ENCODE peak calls at places on chromosome 12, in seven cellular contexts. One of them, this sample, is unnamed.

GRCh38 chr12:114152890-114153289 is 186.8 kb upstream of the RBM19 start:
- DNase-seq in AG10803: peak
- DNase-seq in transverse colon: no peak
- DNase-seq in HL-60: no peak
- DNase-seq in thoracic aorta: no peak
- DNase-seq in A549: no peak
- DNase-seq in fibroblast of pulmonary artery: peak
- DNase-seq in this sample: peak

GRCh38 chr12:78645956-78646355 is 218.6 kb upstream of the SYT1 start:
- DNase-seq in AG10803: peak
- DNase-seq in thoracic aorta: no peak
- DNase-seq in HL-60: no peak
- DNase-seq in A549: no peak
- DNase-seq in fibroblast of pulmonary artery: peak
- DNase-seq in transverse colon: no peak
- DNase-seq in this sample: no peak

GRCh38 chr12:47066278-47067048 is 13.0 kb upstream of the PCED1B start:
- DNase-seq in AG10803: peak
- DNase-seq in transverse colon: no peak
- DNase-seq in fibroblast of pulmonary artery: peak
- DNase-seq in A549: no peak
- DNase-seq in HL-60: no peak
- DNase-seq in thoracic aorta: no peak
- DNase-seq in this sample: no peak

GRCh38 chr12:80708535-80709328 is 1.3 kb downstream of the MYF6 start:
- DNase-seq in transverse colon: no peak
- DNase-seq in HL-60: no peak
- DNase-seq in fibroblast of pulmonary artery: peak
- DNase-seq in A549: no peak
- DNase-seq in AG10803: no peak
- DNase-seq in thoracic aorta: no peak
- DNase-seq in this sample: no peak

GRCh38 chr12:9130244-9130643 is 14.5 kb upstream of the A2M start:
- DNase-seq in AG10803: no peak
- DNase-seq in HL-60: no peak
- DNase-seq in transverse colon: no peak
- DNase-seq in A549: no peak
- DNase-seq in thoracic aorta: no peak
- DNase-seq in fibroblast of pulmonary artery: no peak
- DNase-seq in this sample: no peak

GRCh38 chr12:51884676-51885229 is 3.1 kb upstream of the ANKRD33 start:
- DNase-seq in fibroblast of pulmonary artery: no peak
- DNase-seq in transverse colon: no peak
- DNase-seq in A549: peak
- DNase-seq in AG10803: no peak
- DNase-seq in HL-60: no peak
- DNase-seq in thoracic aorta: no peak
- DNase-seq in this sample: no peak

GRCh38 chr12:80580254-80580653 is 127.2 kb upstream of the MYF6 start:
- DNase-seq in thoracic aorta: no peak
- DNase-seq in A549: no peak
- DNase-seq in HL-60: no peak
- DNase-seq in fibroblast of pulmonary artery: peak
- DNase-seq in AG10803: peak
- DNase-seq in transverse colon: no peak
- DNase-seq in this sample: peak

GRCh38 chr12:6764011-6764828 is 1.9 kb upstream of the PTMS start:
- DNase-seq in A549: peak
- DNase-seq in AG10803: peak
- DNase-seq in thoracic aorta: peak
- DNase-seq in fibroblast of pulmonary artery: peak
- DNase-seq in HL-60: peak
- DNase-seq in transverse colon: peak
- DNase-seq in this sample: peak

GRCh38 chr12:91885851-91886250 is 259.8 kb downstream of the BTG1 start:
- DNase-seq in thoracic aorta: no peak
- DNase-seq in A549: no peak
- DNase-seq in HL-60: no peak
- DNase-seq in transverse colon: no peak
- DNase-seq in AG10803: no peak
- DNase-seq in fibroblast of pulmonary artery: no peak
- DNase-seq in this sample: no peak

GRCh38 chr12:18559242-18559641 is 178.6 kb downstream of the PLCZ1 start:
- DNase-seq in transverse colon: no peak
- DNase-seq in fibroblast of pulmonary artery: no peak
- DNase-seq in A549: no peak
- DNase-seq in HL-60: no peak
- DNase-seq in AG10803: no peak
- DNase-seq in thoracic aorta: no peak
- DNase-seq in this sample: no peak

GRCh38 chr12:53051881-53052412 is 2.1 kb downstream of the TNS2 start:
- DNase-seq in A549: no peak
- DNase-seq in fibroblast of pulmonary artery: no peak
- DNase-seq in HL-60: no peak
- DNase-seq in thoracic aorta: no peak
- DNase-seq in transverse colon: no peak
- DNase-seq in AG10803: no peak
- DNase-seq in this sample: no peak

GRCh38 chr12:46124848-46125619 is 134.7 kb upstream of the SCAF11 start:
- DNase-seq in A549: peak
- DNase-seq in fibroblast of pulmonary artery: peak
- DNase-seq in thoracic aorta: peak
- DNase-seq in AG10803: peak
- DNase-seq in transverse colon: peak
- DNase-seq in HL-60: peak
- DNase-seq in this sample: peak

GRCh38 chr12:51357374-51358047 is 11.0 kb upstream of the CELA1 start:
- DNase-seq in fibroblast of pulmonary artery: no peak
- DNase-seq in thoracic aorta: no peak
- DNase-seq in A549: no peak
- DNase-seq in transverse colon: no peak
- DNase-seq in AG10803: no peak
- DNase-seq in HL-60: peak
- DNase-seq in this sample: no peak

GRCh38 chr12:70936414-70936813 is 15.9 kb upstream of the PTPRR start:
- DNase-seq in fibroblast of pulmonary artery: no peak
- DNase-seq in HL-60: no peak
- DNase-seq in A549: no peak
- DNase-seq in AG10803: no peak
- DNase-seq in transverse colon: no peak
- DNase-seq in thoracic aorta: no peak
- DNase-seq in this sample: no peak

GRCh38 chr12:4174417-4174816 is 99.1 kb upstream of the CCND2 start:
- DNase-seq in transverse colon: no peak
- DNase-seq in A549: no peak
- DNase-seq in thoracic aorta: no peak
- DNase-seq in AG10803: no peak
- DNase-seq in HL-60: peak
- DNase-seq in fibroblast of pulmonary artery: no peak
- DNase-seq in this sample: no peak

GRCh38 chr12:26431211-26431610 is 235.8 kb downstream of the SSPN start:
- DNase-seq in fibroblast of pulmonary artery: no peak
- DNase-seq in transverse colon: no peak
- DNase-seq in HL-60: no peak
- DNase-seq in A549: no peak
- DNase-seq in thoracic aorta: no peak
- DNase-seq in AG10803: no peak
- DNase-seq in this sample: no peak

GRCh38 chr12:91381309-91381804 is 198.7 kb upstream of the DCN start:
- DNase-seq in AG10803: peak
- DNase-seq in thoracic aorta: no peak
- DNase-seq in transverse colon: no peak
- DNase-seq in fibroblast of pulmonary artery: peak
- DNase-seq in A549: no peak
- DNase-seq in HL-60: no peak
- DNase-seq in this sample: peak

GRCh38 chr12:104649913-104650312 is 193.2 kb downstream of the CHST11 start:
- DNase-seq in transverse colon: no peak
- DNase-seq in thoracic aorta: no peak
- DNase-seq in HL-60: peak
- DNase-seq in A549: no peak
- DNase-seq in fibroblast of pulmonary artery: no peak
- DNase-seq in AG10803: no peak
- DNase-seq in this sample: no peak

GRCh38 chr12:10086387-10086786 is 12.4 kb downstream of the CLEC1A start:
- DNase-seq in AG10803: no peak
- DNase-seq in transverse colon: no peak
- DNase-seq in A549: no peak
- DNase-seq in HL-60: no peak
- DNase-seq in thoracic aorta: no peak
- DNase-seq in fibroblast of pulmonary artery: no peak
- DNase-seq in this sample: no peak

GRCh38 chr12:67474934-67475620 is 173.5 kb upstream of the DYRK2 start:
- DNase-seq in thoracic aorta: no peak
- DNase-seq in A549: no peak
- DNase-seq in fibroblast of pulmonary artery: no peak
- DNase-seq in AG10803: peak
- DNase-seq in transverse colon: no peak
- DNase-seq in HL-60: no peak
- DNase-seq in this sample: no peak

GRCh38 chr12:121089031-121089812 is 43.5 kb upstream of the P2RX7 start:
- DNase-seq in fibroblast of pulmonary artery: no peak
- DNase-seq in AG10803: no peak
- DNase-seq in thoracic aorta: no peak
- DNase-seq in HL-60: no peak
- DNase-seq in A549: no peak
- DNase-seq in transverse colon: peak
- DNase-seq in this sample: no peak

GRCh38 chr12:129532082-129532481 is 371.7 kb downstream of the TMEM132D start:
- DNase-seq in transverse colon: peak
- DNase-seq in fibroblast of pulmonary artery: no peak
- DNase-seq in AG10803: no peak
- DNase-seq in thoracic aorta: no peak
- DNase-seq in HL-60: no peak
- DNase-seq in A549: no peak
- DNase-seq in this sample: no peak

GRCh38 chr12:92144631-92145480 is 790 bp downstream of the BTG1 start:
- DNase-seq in transverse colon: peak
- DNase-seq in HL-60: peak
- DNase-seq in fibroblast of pulmonary artery: peak
- DNase-seq in AG10803: peak
- DNase-seq in thoracic aorta: peak
- DNase-seq in A549: no peak
- DNase-seq in this sample: no peak

GRCh38 chr12:7756993-7757392 is 8.0 kb upstream of the NANOGNB start:
- DNase-seq in transverse colon: no peak
- DNase-seq in AG10803: no peak
- DNase-seq in HL-60: no peak
- DNase-seq in A549: no peak
- DNase-seq in thoracic aorta: no peak
- DNase-seq in fibroblast of pulmonary artery: no peak
- DNase-seq in this sample: no peak

GRCh38 chr12:69510176-69510827 is 40.1 kb downstream of the FRS2 start:
- DNase-seq in AG10803: no peak
- DNase-seq in fibroblast of pulmonary artery: no peak
- DNase-seq in HL-60: no peak
- DNase-seq in A549: no peak
- DNase-seq in thoracic aorta: no peak
- DNase-seq in transverse colon: no peak
- DNase-seq in this sample: no peak

GRCh38 chr12:18595406-18595805 is 142.4 kb downstream of the PLCZ1 start:
- DNase-seq in fibroblast of pulmonary artery: peak
- DNase-seq in thoracic aorta: no peak
- DNase-seq in HL-60: no peak
- DNase-seq in transverse colon: no peak
- DNase-seq in AG10803: peak
- DNase-seq in A549: no peak
- DNase-seq in this sample: no peak

GRCh38 chr12:95484524-95484923 is 10.6 kb downstream of the METAP2 start:
- DNase-seq in HL-60: no peak
- DNase-seq in A549: no peak
- DNase-seq in AG10803: peak
- DNase-seq in thoracic aorta: no peak
- DNase-seq in fibroblast of pulmonary artery: peak
- DNase-seq in transverse colon: no peak
- DNase-seq in this sample: no peak

GRCh38 chr12:113766880-113767878 is 198.9 kb downstream of the RBM19 start:
- DNase-seq in AG10803: peak
- DNase-seq in transverse colon: no peak
- DNase-seq in HL-60: no peak
- DNase-seq in fibroblast of pulmonary artery: peak
- DNase-seq in A549: peak
- DNase-seq in thoracic aorta: no peak
- DNase-seq in this sample: peak

GRCh38 chr12:123107926-123108681 is 42.8 kb downstream of the PITPNM2 start:
- DNase-seq in transverse colon: no peak
- DNase-seq in fibroblast of pulmonary artery: no peak
- DNase-seq in HL-60: no peak
- DNase-seq in A549: no peak
- DNase-seq in thoracic aorta: no peak
- DNase-seq in AG10803: no peak
- DNase-seq in this sample: no peak

GRCh38 chr12:31479516-31480210 is 111.3 kb downstream of the DENND5B start:
- DNase-seq in transverse colon: no peak
- DNase-seq in HL-60: no peak
- DNase-seq in thoracic aorta: no peak
- DNase-seq in AG10803: no peak
- DNase-seq in A549: no peak
- DNase-seq in fibroblast of pulmonary artery: no peak
- DNase-seq in this sample: no peak
- H3K4me3 ChIP-seq in transverse colon: no peak
- H3K4me3 ChIP-seq in HL-60: no peak
- H3K4me3 ChIP-seq in thoracic aorta: no peak
- H3K4me3 ChIP-seq in AG10803: no peak
- H3K4me3 ChIP-seq in A549: no peak
- H3K4me3 ChIP-seq in fibroblast of pulmonary artery: no peak
- H3K4me3 ChIP-seq in this sample: no peak

DNA sequence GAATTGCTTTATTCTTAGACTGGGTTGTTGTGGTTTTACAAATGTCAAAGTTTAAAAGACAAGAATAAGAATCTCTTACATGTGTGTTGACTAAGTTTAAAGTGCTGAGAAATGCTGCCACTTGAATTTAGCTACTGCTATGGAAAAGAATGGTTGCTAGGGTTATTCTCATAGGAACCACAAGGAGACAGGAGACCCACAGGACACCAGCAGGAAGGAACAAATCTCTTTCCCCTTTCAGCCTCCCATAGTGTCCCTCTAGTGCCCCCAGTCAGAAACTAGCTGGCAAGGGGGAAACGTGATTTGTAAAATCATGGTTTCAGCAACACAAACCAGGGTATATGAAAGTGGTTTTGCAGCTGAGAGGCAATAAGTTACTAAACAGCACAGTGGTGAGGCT is 102.7 kb downstream of the ST8SIA1 start:
- DNase-seq in transverse colon: no peak
- DNase-seq in AG10803: no peak
- DNase-seq in fibroblast of pulmonary artery: peak
- DNase-seq in A549: peak
- DNase-seq in HL-60: no peak
- DNase-seq in thoracic aorta: no peak
- DNase-seq in this sample: no peak
- TF ChIP-seq CTCF in transverse colon: no peak
- TF ChIP-seq CTCF in AG10803: peak
- TF ChIP-seq CTCF in fibroblast of pulmonary artery: peak
- TF ChIP-seq CTCF in A549: no peak
- TF ChIP-seq CTCF in HL-60: no peak
- TF ChIP-seq CTCF in thoracic aorta: no peak
- TF ChIP-seq CTCF in this sample: peak

GRCh38 chr12:132541200-132541599 is 51.2 kb downstream of the FBRSL1 start:
- DNase-seq in fibroblast of pulmonary artery: no peak
- DNase-seq in AG10803: no peak
- DNase-seq in transverse colon: no peak
- DNase-seq in HL-60: no peak
- DNase-seq in thoracic aorta: no peak
- DNase-seq in A549: no peak
- DNase-seq in this sample: no peak
- H3K4me3 ChIP-seq in fibroblast of pulmonary artery: no peak
- H3K4me3 ChIP-seq in AG10803: no peak
- H3K4me3 ChIP-seq in transverse colon: no peak
- H3K4me3 ChIP-seq in HL-60: no peak
- H3K4me3 ChIP-seq in thoracic aorta: no peak
- H3K4me3 ChIP-seq in A549: no peak
- H3K4me3 ChIP-seq in this sample: no peak

GRCh38 chr12:20220339-20220738 is 148.0 kb upstream of the PDE3A start:
- DNase-seq in thoracic aorta: no peak
- DNase-seq in A549: no peak
- DNase-seq in fibroblast of pulmonary artery: peak
- DNase-seq in transverse colon: no peak
- DNase-seq in AG10803: peak
- DNase-seq in HL-60: no peak
- DNase-seq in this sample: no peak
- TF ChIP-seq CTCF in thoracic aorta: no peak
- TF ChIP-seq CTCF in A549: no peak
- TF ChIP-seq CTCF in fibroblast of pulmonary artery: peak
- TF ChIP-seq CTCF in transverse colon: peak
- TF ChIP-seq CTCF in AG10803: peak
- TF ChIP-seq CTCF in HL-60: no peak
- TF ChIP-seq CTCF in this sample: peak

This sample was measured in BJ.